ENCODE peak calls at places on chromosomes 4 and X, in six cellular contexts. One of them, this sample, is unnamed.

GRCh38 chr4:159395693-159396092 is 292.8 kb downstream of the RAPGEF2 start:
- DNase-seq in H9: no peak
- DNase-seq in neuronal stem cell: no peak
- DNase-seq in IMR-90: peak
- DNase-seq in H1: no peak
- DNase-seq in trophoblast cell: no peak
- DNase-seq in this sample: peak

GRCh38 chrX:17595456-17596035 is 141.7 kb upstream of the SCML1 start:
- DNase-seq in H9: no peak
- DNase-seq in neuronal stem cell: no peak
- DNase-seq in IMR-90: peak
- DNase-seq in H1: no peak
- DNase-seq in trophoblast cell: no peak
- DNase-seq in this sample: peak

GRCh38 chr4:186304816-186305520 is 39.0 kb downstream of the F11 start:
- DNase-seq in H9: no peak
- DNase-seq in neuronal stem cell: no peak
- DNase-seq in IMR-90: peak
- DNase-seq in H1: no peak
- DNase-seq in trophoblast cell: no peak
- DNase-seq in this sample: no peak

GRCh38 chr4:188146618-188147017 is 7.4 kb downstream of the TRIML1 start:
- DNase-seq in H9: no peak
- DNase-seq in neuronal stem cell: no peak
- DNase-seq in IMR-90: no peak
- DNase-seq in H1: no peak
- DNase-seq in trophoblast cell: peak
- DNase-seq in this sample: no peak

GRCh38 chr4:56653461-56654237 is 27.4 kb downstream of the HOPX start:
- DNase-seq in H9: no peak
- DNase-seq in neuronal stem cell: no peak
- DNase-seq in IMR-90: no peak
- DNase-seq in H1: no peak
- DNase-seq in trophoblast cell: no peak
- DNase-seq in this sample: no peak

GRCh38 chr4:181968371-181968770 is 274.8 kb upstream of the TENM3 start:
- DNase-seq in H9: no peak
- DNase-seq in neuronal stem cell: no peak
- DNase-seq in IMR-90: peak
- DNase-seq in H1: no peak
- DNase-seq in trophoblast cell: peak
- DNase-seq in this sample: no peak

GRCh38 chrX:7996414-7996813 is 69.2 kb upstream of the PNPLA4 start:
- DNase-seq in H9: no peak
- DNase-seq in neuronal stem cell: peak
- DNase-seq in IMR-90: peak
- DNase-seq in H1: no peak
- DNase-seq in trophoblast cell: peak
- DNase-seq in this sample: peak

GRCh38 chr4:14771504-14772175 is 230.6 kb upstream of the CPEB2 start:
- DNase-seq in H9: no peak
- DNase-seq in neuronal stem cell: no peak
- DNase-seq in IMR-90: no peak
- DNase-seq in H1: no peak
- DNase-seq in trophoblast cell: no peak
- DNase-seq in this sample: no peak

GRCh38 chr4:95093460-95093859 is 335.7 kb downstream of the BMPR1B start:
- DNase-seq in H9: no peak
- DNase-seq in neuronal stem cell: no peak
- DNase-seq in IMR-90: no peak
- DNase-seq in H1: no peak
- DNase-seq in trophoblast cell: no peak
- DNase-seq in this sample: no peak

GRCh38 chrX:45621356-45622041 is 420.8 kb upstream of the DIPK2B start:
- DNase-seq in H9: no peak
- DNase-seq in neuronal stem cell: no peak
- DNase-seq in IMR-90: peak
- DNase-seq in H1: no peak
- DNase-seq in trophoblast cell: peak
- DNase-seq in this sample: peak

GRCh38 chr4:13580018-13580417 is 35.7 kb upstream of the NKX3-2 start:
- DNase-seq in H9: no peak
- DNase-seq in neuronal stem cell: no peak
- DNase-seq in IMR-90: no peak
- DNase-seq in H1: no peak
- DNase-seq in trophoblast cell: no peak
- DNase-seq in this sample: no peak

GRCh38 chr4:184384056-184384809 is 90.1 kb downstream of the IRF2 start:
- DNase-seq in H9: peak
- DNase-seq in neuronal stem cell: no peak
- DNase-seq in IMR-90: peak
- DNase-seq in H1: no peak
- DNase-seq in trophoblast cell: peak
- DNase-seq in this sample: peak

GRCh38 chr4:23877758-23878229 is 12.1 kb downstream of the PPARGC1A start:
- DNase-seq in H9: no peak
- DNase-seq in neuronal stem cell: no peak
- DNase-seq in IMR-90: peak
- DNase-seq in H1: no peak
- DNase-seq in trophoblast cell: no peak
- DNase-seq in this sample: peak

GRCh38 chr4:23878235-23878861 is 11.5 kb downstream of the PPARGC1A start:
- DNase-seq in H9: no peak
- DNase-seq in neuronal stem cell: no peak
- DNase-seq in IMR-90: no peak
- DNase-seq in H1: no peak
- DNase-seq in trophoblast cell: peak
- DNase-seq in this sample: peak

GRCh38 chr4:23881052-23881501 is 8.8 kb downstream of the PPARGC1A start:
- DNase-seq in H9: no peak
- DNase-seq in neuronal stem cell: no peak
- DNase-seq in IMR-90: no peak
- DNase-seq in H1: no peak
- DNase-seq in trophoblast cell: peak
- DNase-seq in this sample: peak

GRCh38 chr4:23876418-23877089 is 13.3 kb downstream of the PPARGC1A start:
- DNase-seq in H9: no peak
- DNase-seq in neuronal stem cell: no peak
- DNase-seq in IMR-90: no peak
- DNase-seq in H1: no peak
- DNase-seq in trophoblast cell: no peak
- DNase-seq in this sample: no peak

DNA sequence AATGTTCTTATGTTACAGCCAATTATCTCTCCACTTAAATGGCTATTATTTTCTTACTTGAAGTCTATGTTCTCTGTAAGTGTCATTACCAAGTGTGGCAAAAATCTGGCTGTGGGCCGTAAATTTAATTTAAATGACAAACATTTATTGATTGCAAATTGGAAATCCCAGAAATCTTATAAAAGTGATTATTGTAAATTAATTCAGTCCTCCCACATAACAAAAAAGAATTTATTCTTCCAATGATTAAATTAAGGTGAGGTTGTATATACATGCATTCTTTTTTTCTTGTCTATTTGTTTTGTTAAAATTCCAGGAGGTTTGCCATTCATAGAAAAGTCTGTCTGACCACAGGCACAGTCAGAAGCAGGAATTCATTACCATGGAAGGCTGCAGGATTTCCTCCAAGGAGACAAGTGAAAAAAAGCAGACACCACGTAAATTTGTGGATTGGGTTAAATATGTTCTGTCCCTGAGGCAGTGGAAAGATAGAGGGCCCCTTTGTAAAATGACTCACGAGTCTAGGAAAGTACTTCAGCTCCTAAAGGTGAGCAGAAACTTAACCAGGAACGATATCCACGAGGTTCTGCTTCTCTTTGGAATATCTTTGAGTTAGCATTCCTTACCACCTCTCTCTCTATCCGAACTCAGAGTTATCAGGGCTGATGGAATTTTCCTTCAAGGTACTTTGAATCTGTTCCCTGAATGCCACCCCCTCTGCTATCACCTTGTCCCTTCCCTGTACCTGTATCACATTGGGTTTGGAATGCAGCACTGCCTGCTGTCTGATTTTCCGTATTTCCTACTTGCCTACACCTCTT is 10.7 kb downstream of the PPARGC1A start:
- DNase-seq in H9: no peak
- DNase-seq in neuronal stem cell: no peak
- DNase-seq in IMR-90: peak
- DNase-seq in H1: no peak
- DNase-seq in trophoblast cell: peak
- DNase-seq in this sample: peak
- H3K18ac ChIP-seq in H9: no peak
- H3K18ac ChIP-seq in neuronal stem cell: no peak
- H3K18ac ChIP-seq in IMR-90: no peak
- H3K18ac ChIP-seq in H1: no peak
- H3K18ac ChIP-seq in trophoblast cell: no peak
- H3K18ac ChIP-seq in this sample: peak

GRCh38 chr4:112652216-112652615 is 15.3 kb downstream of the LARP7 start:
- DNase-seq in H9: peak
- DNase-seq in neuronal stem cell: peak
- DNase-seq in IMR-90: no peak
- DNase-seq in H1: no peak
- DNase-seq in trophoblast cell: no peak
- DNase-seq in this sample: no peak
- H3K14ac ChIP-seq in H9: no peak
- H3K14ac ChIP-seq in neuronal stem cell: no peak
- H3K14ac ChIP-seq in IMR-90: no peak
- H3K14ac ChIP-seq in H1: no peak
- H3K14ac ChIP-seq in trophoblast cell: no peak
- H3K14ac ChIP-seq in this sample: no peak

GRCh38 chr4:115972967-115973366 is 859.5 kb upstream of the NDST4 start:
- DNase-seq in H9: no peak
- DNase-seq in neuronal stem cell: no peak
- DNase-seq in IMR-90: no peak
- DNase-seq in H1: no peak
- DNase-seq in trophoblast cell: no peak
- DNase-seq in this sample: no peak
- H3K18ac ChIP-seq in H9: no peak
- H3K18ac ChIP-seq in neuronal stem cell: no peak
- H3K18ac ChIP-seq in IMR-90: no peak
- H3K18ac ChIP-seq in H1: no peak
- H3K18ac ChIP-seq in trophoblast cell: no peak
- H3K18ac ChIP-seq in this sample: no peak

DNA sequence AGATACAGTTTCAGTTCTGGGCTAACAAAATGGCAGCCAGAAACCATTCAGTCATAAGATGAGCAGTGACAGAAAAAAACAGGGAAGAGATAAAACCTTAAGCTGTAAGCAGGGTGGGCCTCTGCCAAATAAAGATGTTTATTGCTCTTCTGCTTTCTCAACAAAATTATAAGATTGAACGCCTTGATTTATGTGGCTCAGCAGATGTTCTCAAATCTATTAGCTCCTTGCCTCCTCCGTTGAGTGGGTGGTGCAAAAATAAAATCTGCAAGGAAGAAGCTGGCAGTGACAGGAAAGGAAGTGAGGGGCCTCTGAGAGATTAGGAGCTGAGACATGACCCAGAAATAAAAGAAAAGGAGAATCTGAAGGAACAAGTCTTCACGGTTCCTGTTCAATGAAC is 206.6 kb downstream of the PTTG2 start:
- DNase-seq in H9: no peak
- DNase-seq in neuronal stem cell: no peak
- DNase-seq in IMR-90: no peak
- DNase-seq in H1: no peak
- DNase-seq in trophoblast cell: no peak
- DNase-seq in this sample: no peak
- H3K14ac ChIP-seq in H9: no peak
- H3K14ac ChIP-seq in neuronal stem cell: no peak
- H3K14ac ChIP-seq in IMR-90: no peak
- H3K14ac ChIP-seq in H1: no peak
- H3K14ac ChIP-seq in trophoblast cell: no peak
- H3K14ac ChIP-seq in this sample: no peak

DNA sequence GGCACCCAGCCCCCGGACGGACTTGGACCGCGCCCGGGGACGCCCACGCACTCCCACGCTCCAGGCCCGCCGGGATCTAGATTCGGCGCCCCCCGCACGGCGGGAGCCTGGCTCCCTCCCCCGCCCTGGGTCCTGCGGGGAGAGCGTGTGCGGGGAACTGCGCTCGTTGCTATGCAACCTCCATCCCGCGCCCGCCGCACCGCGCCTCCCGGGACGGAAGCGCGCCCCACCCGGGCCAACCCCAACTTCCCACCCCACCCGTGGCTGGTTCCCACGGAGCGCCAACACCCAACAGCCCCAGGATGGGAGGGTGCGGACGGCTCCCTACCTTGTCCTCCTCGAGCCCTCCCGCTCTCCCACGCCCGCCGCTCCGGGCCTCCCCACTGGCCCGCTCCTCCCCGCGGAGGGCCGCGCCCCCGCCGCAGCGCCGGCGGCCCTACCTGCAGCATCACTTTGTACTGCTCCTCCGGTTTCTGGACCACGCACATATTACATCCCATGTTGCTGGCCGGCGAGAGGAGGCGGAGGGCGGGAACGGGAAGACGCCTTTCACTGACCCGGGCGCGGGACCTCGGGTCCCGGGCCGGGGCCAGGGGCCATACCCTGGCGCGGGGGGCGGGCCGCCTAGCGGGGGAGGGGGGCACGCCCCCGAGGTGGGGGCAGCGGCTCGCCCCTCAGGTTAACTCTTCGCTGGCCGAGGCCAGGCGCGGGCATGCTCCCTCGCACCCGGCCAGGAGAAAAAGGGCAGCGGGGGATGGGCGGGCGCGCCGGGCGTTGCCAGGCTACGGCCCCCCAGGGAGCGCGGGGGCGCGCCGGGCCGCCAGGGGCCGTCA is at the start of gene PDZD4:
- DNase-seq in H9: no peak
- DNase-seq in neuronal stem cell: no peak
- DNase-seq in IMR-90: no peak
- DNase-seq in H1: peak
- DNase-seq in trophoblast cell: no peak
- DNase-seq in this sample: no peak
- H3K18ac ChIP-seq in H9: no peak
- H3K18ac ChIP-seq in neuronal stem cell: peak
- H3K18ac ChIP-seq in IMR-90: no peak
- H3K18ac ChIP-seq in H1: peak
- H3K18ac ChIP-seq in trophoblast cell: no peak
- H3K18ac ChIP-seq in this sample: no peak